ENCODE peak calls at places on chromosomes 13 and 19, in eight cellular contexts. One of them, this sample, is unnamed.

GRCh38 chr13:40969169-40969901 is 49.8 kb downstream of the ELF1 start:
- DNase-seq in transverse colon: no peak
- DNase-seq in H54: no peak
- DNase-seq in ovary: no peak
- DNase-seq in Peyer's patch: no peak
- DNase-seq in stomach: no peak
- DNase-seq in suprapubic skin: no peak
- DNase-seq in uterus: no peak
- DNase-seq in this sample: no peak

GRCh38 chr19:30853036-30853435 is 480.9 kb downstream of the ZNF536 start:
- DNase-seq in transverse colon: no peak
- DNase-seq in H54: no peak
- DNase-seq in ovary: no peak
- DNase-seq in Peyer's patch: no peak
- DNase-seq in stomach: no peak
- DNase-seq in suprapubic skin: no peak
- DNase-seq in uterus: no peak
- DNase-seq in this sample: no peak

GRCh38 chr19:50192463-50193211 is 10.8 kb upstream of the MYH14 start:
- DNase-seq in transverse colon: no peak
- DNase-seq in H54: no peak
- DNase-seq in ovary: no peak
- DNase-seq in Peyer's patch: no peak
- DNase-seq in stomach: no peak
- DNase-seq in suprapubic skin: no peak
- DNase-seq in uterus: no peak
- DNase-seq in this sample: no peak

GRCh38 chr19:42555317-42555716 is 27.0 kb upstream of the CEACAM1 start:
- DNase-seq in transverse colon: no peak
- DNase-seq in H54: no peak
- DNase-seq in ovary: no peak
- DNase-seq in Peyer's patch: no peak
- DNase-seq in stomach: no peak
- DNase-seq in suprapubic skin: no peak
- DNase-seq in uterus: no peak
- DNase-seq in this sample: no peak

GRCh38 chr19:55368701-55369563 is 1.3 kb downstream of the IL11 start:
- DNase-seq in transverse colon: no peak
- DNase-seq in H54: peak
- DNase-seq in ovary: no peak
- DNase-seq in Peyer's patch: no peak
- DNase-seq in stomach: no peak
- DNase-seq in suprapubic skin: no peak
- DNase-seq in uterus: no peak
- DNase-seq in this sample: no peak

GRCh38 chr19:30556230-30556711 is 184.1 kb downstream of the ZNF536 start:
- DNase-seq in transverse colon: no peak
- DNase-seq in H54: no peak
- DNase-seq in ovary: no peak
- DNase-seq in Peyer's patch: no peak
- DNase-seq in stomach: no peak
- DNase-seq in suprapubic skin: no peak
- DNase-seq in uterus: no peak
- DNase-seq in this sample: no peak

GRCh38 chr19:57305056-57305455 is 15.2 kb upstream of the ZNF543 start:
- DNase-seq in transverse colon: no peak
- DNase-seq in H54: no peak
- DNase-seq in ovary: no peak
- DNase-seq in Peyer's patch: no peak
- DNase-seq in stomach: no peak
- DNase-seq in suprapubic skin: no peak
- DNase-seq in uterus: no peak
- DNase-seq in this sample: no peak

GRCh38 chr19:15402411-15403150 is 16.2 kb downstream of the AKAP8L start:
- DNase-seq in transverse colon: no peak
- DNase-seq in H54: no peak
- DNase-seq in ovary: no peak
- DNase-seq in Peyer's patch: no peak
- DNase-seq in stomach: no peak
- DNase-seq in suprapubic skin: no peak
- DNase-seq in uterus: no peak
- DNase-seq in this sample: no peak

GRCh38 chr19:38255759-38256052 is 468 bp downstream of the PPP1R14A start:
- DNase-seq in transverse colon: no peak
- DNase-seq in H54: no peak
- DNase-seq in ovary: no peak
- DNase-seq in Peyer's patch: no peak
- DNase-seq in stomach: no peak
- DNase-seq in suprapubic skin: no peak
- DNase-seq in uterus: no peak
- DNase-seq in this sample: no peak

GRCh38 chr13:76832258-76832988 is 53.8 kb downstream of the KCTD12 start:
- DNase-seq in transverse colon: no peak
- DNase-seq in H54: no peak
- DNase-seq in ovary: no peak
- DNase-seq in Peyer's patch: no peak
- DNase-seq in stomach: no peak
- DNase-seq in suprapubic skin: no peak
- DNase-seq in uterus: no peak
- DNase-seq in this sample: no peak

GRCh38 chr13:76696370-76696769 is 189.8 kb downstream of the KCTD12 start:
- DNase-seq in transverse colon: no peak
- DNase-seq in H54: no peak
- DNase-seq in ovary: no peak
- DNase-seq in Peyer's patch: no peak
- DNase-seq in stomach: no peak
- DNase-seq in suprapubic skin: no peak
- DNase-seq in uterus: no peak
- DNase-seq in this sample: no peak

GRCh38 chr19:41877916-41878905 is 1.1 kb downstream of the CD79A start:
- DNase-seq in transverse colon: peak
- DNase-seq in H54: no peak
- DNase-seq in ovary: no peak
- DNase-seq in Peyer's patch: no peak
- DNase-seq in stomach: no peak
- DNase-seq in suprapubic skin: no peak
- DNase-seq in uterus: no peak
- DNase-seq in this sample: no peak

GRCh38 chr13:113668491-113668971 is 1.5 kb downstream of the GRK1 start:
- DNase-seq in transverse colon: peak
- DNase-seq in H54: no peak
- DNase-seq in ovary: peak
- DNase-seq in Peyer's patch: peak
- DNase-seq in stomach: peak
- DNase-seq in suprapubic skin: peak
- DNase-seq in uterus: peak
- DNase-seq in this sample: no peak

GRCh38 chr13:100521912-100522490 is 66.6 kb downstream of the GGACT start:
- DNase-seq in transverse colon: no peak
- DNase-seq in H54: no peak
- DNase-seq in ovary: no peak
- DNase-seq in Peyer's patch: no peak
- DNase-seq in stomach: no peak
- DNase-seq in suprapubic skin: no peak
- DNase-seq in uterus: no peak
- DNase-seq in this sample: no peak

GRCh38 chr13:61110804-61111203 is 304.8 kb downstream of the PCDH20 start:
- DNase-seq in transverse colon: no peak
- DNase-seq in H54: no peak
- DNase-seq in ovary: no peak
- DNase-seq in Peyer's patch: no peak
- DNase-seq in stomach: no peak
- DNase-seq in suprapubic skin: no peak
- DNase-seq in uterus: no peak
- DNase-seq in this sample: no peak

GRCh38 chr13:106484084-106484754 is 51.2 kb downstream of the EFNB2 start:
- DNase-seq in transverse colon: no peak
- DNase-seq in H54: no peak
- DNase-seq in ovary: no peak
- DNase-seq in Peyer's patch: no peak
- DNase-seq in stomach: no peak
- DNase-seq in suprapubic skin: no peak
- DNase-seq in uterus: no peak
- DNase-seq in this sample: no peak

GRCh38 chr13:113001251-113002140 is 32.5 kb downstream of the MCF2L start:
- DNase-seq in transverse colon: peak
- DNase-seq in H54: no peak
- DNase-seq in ovary: no peak
- DNase-seq in Peyer's patch: no peak
- DNase-seq in stomach: peak
- DNase-seq in suprapubic skin: no peak
- DNase-seq in uterus: no peak
- DNase-seq in this sample: no peak

GRCh38 chr13:74103970-74104555 is 30.1 kb downstream of the KLF12 start:
- DNase-seq in transverse colon: no peak
- DNase-seq in H54: no peak
- DNase-seq in ovary: no peak
- DNase-seq in Peyer's patch: no peak
- DNase-seq in stomach: no peak
- DNase-seq in suprapubic skin: no peak
- DNase-seq in uterus: no peak
- DNase-seq in this sample: no peak

GRCh38 chr19:17049711-17050280 is 23.2 kb upstream of the CPAMD8 start:
- DNase-seq in transverse colon: peak
- DNase-seq in H54: peak
- DNase-seq in ovary: no peak
- DNase-seq in Peyer's patch: no peak
- DNase-seq in stomach: no peak
- DNase-seq in suprapubic skin: no peak
- DNase-seq in uterus: peak
- DNase-seq in this sample: no peak

GRCh38 chr13:97125051-97125809 is 96.9 kb upstream of the MBNL2 start:
- DNase-seq in transverse colon: no peak
- DNase-seq in H54: no peak
- DNase-seq in ovary: no peak
- DNase-seq in Peyer's patch: no peak
- DNase-seq in stomach: no peak
- DNase-seq in suprapubic skin: peak
- DNase-seq in uterus: peak
- DNase-seq in this sample: no peak

GRCh38 chr13:86085890-86086289 is 286.7 kb upstream of the SLITRK6 start:
- DNase-seq in transverse colon: no peak
- DNase-seq in H54: no peak
- DNase-seq in ovary: no peak
- DNase-seq in Peyer's patch: no peak
- DNase-seq in stomach: no peak
- DNase-seq in suprapubic skin: no peak
- DNase-seq in uterus: no peak
- DNase-seq in this sample: no peak

GRCh38 chr13:113802090-113802531 is 43.1 kb downstream of the TMEM255B start:
- DNase-seq in transverse colon: no peak
- DNase-seq in H54: peak
- DNase-seq in ovary: peak
- DNase-seq in Peyer's patch: peak
- DNase-seq in stomach: no peak
- DNase-seq in suprapubic skin: peak
- DNase-seq in uterus: peak
- DNase-seq in this sample: no peak

GRCh38 chr13:112899618-112900600 is 69.1 kb upstream of the MCF2L start:
- DNase-seq in transverse colon: peak
- DNase-seq in H54: no peak
- DNase-seq in ovary: peak
- DNase-seq in Peyer's patch: peak
- DNase-seq in stomach: no peak
- DNase-seq in suprapubic skin: no peak
- DNase-seq in uterus: peak
- DNase-seq in this sample: no peak

DNA sequence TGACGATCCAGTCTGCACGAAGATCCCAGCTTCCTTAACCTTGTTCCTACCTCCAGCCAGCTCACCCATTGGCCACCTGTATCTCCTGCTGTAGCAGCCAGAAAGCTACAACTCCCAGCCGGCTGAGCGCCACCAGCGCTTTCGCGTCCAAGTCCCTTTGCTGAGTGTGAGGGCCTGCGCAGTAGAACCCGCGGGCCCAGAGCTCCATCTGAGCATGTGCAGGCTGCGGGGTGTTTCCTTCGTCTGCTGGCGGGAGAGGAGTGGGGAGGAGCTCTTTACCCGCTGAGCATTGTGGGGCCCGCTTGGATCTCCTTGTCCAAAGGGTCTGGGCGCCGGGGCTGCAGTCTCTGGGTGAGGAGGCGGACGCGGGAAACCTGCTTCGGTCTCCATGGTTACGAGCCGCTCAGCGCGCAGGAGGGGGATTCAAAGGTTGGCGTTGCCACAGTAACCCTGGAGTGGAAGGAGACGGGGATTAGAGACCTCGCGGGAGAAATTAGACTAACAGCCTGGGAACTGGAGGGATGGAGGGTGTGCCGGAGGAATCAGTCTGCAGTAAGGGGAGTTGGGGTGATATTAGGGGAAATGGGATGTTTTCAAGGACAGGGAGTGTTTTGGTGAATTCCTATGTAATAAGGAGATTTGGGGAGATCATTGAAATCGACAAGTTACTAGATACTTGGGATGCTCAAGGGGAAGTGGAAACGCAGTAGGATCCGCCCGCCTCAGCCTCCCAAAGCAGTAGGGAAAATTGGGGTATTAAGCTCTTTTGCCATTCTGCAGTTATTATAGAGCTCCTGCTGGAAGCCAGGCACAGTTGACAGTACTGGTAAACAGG is 33.5 kb downstream of the ZSWIM9 start:
- DNase-seq in transverse colon: peak
- DNase-seq in H54: peak
- DNase-seq in ovary: peak
- DNase-seq in Peyer's patch: peak
- DNase-seq in stomach: peak
- DNase-seq in suprapubic skin: peak
- DNase-seq in uterus: peak
- DNase-seq in this sample: no peak
- TF ChIP-seq POLR2A in transverse colon: no peak
- TF ChIP-seq POLR2A in H54: peak
- TF ChIP-seq POLR2A in ovary: no peak
- TF ChIP-seq POLR2A in Peyer's patch: peak
- TF ChIP-seq POLR2A in stomach: peak
- TF ChIP-seq POLR2A in suprapubic skin: no peak
- TF ChIP-seq POLR2A in uterus: peak
- TF ChIP-seq POLR2A in this sample: no peak

GRCh38 chr19:1259206-1259872 is 9.8 kb upstream of the CIRBP start:
- DNase-seq in transverse colon: peak
- DNase-seq in H54: peak
- DNase-seq in ovary: peak
- DNase-seq in Peyer's patch: peak
- DNase-seq in stomach: peak
- DNase-seq in suprapubic skin: peak
- DNase-seq in uterus: peak
- DNase-seq in this sample: no peak
- TF ChIP-seq POLR2A in transverse colon: peak
- TF ChIP-seq POLR2A in H54: peak
- TF ChIP-seq POLR2A in ovary: peak
- TF ChIP-seq POLR2A in Peyer's patch: peak
- TF ChIP-seq POLR2A in stomach: no peak
- TF ChIP-seq POLR2A in suprapubic skin: no peak
- TF ChIP-seq POLR2A in uterus: peak
- TF ChIP-seq POLR2A in this sample: no peak

GRCh38 chr19:47323872-47324271 is 8.1 kb upstream of the C5AR2 start:
- DNase-seq in transverse colon: no peak
- DNase-seq in H54: no peak
- DNase-seq in ovary: no peak
- DNase-seq in Peyer's patch: no peak
- DNase-seq in stomach: no peak
- DNase-seq in suprapubic skin: no peak
- DNase-seq in uterus: no peak
- DNase-seq in this sample: no peak
- TF ChIP-seq POLR2A in transverse colon: no peak
- TF ChIP-seq POLR2A in H54: no peak
- TF ChIP-seq POLR2A in ovary: no peak
- TF ChIP-seq POLR2A in Peyer's patch: no peak
- TF ChIP-seq POLR2A in stomach: no peak
- TF ChIP-seq POLR2A in suprapubic skin: no peak
- TF ChIP-seq POLR2A in uterus: no peak
- TF ChIP-seq POLR2A in this sample: no peak

GRCh38 chr19:8614455-8614854 is 3.9 kb upstream of the ADAMTS10 start:
- DNase-seq in transverse colon: no peak
- DNase-seq in H54: no peak
- DNase-seq in ovary: no peak
- DNase-seq in Peyer's patch: no peak
- DNase-seq in stomach: no peak
- DNase-seq in suprapubic skin: no peak
- DNase-seq in uterus: no peak
- DNase-seq in this sample: no peak
- TF ChIP-seq POLR2A in transverse colon: no peak
- TF ChIP-seq POLR2A in H54: no peak
- TF ChIP-seq POLR2A in ovary: no peak
- TF ChIP-seq POLR2A in Peyer's patch: no peak
- TF ChIP-seq POLR2A in stomach: no peak
- TF ChIP-seq POLR2A in suprapubic skin: no peak
- TF ChIP-seq POLR2A in uterus: no peak
- TF ChIP-seq POLR2A in this sample: no peak